ENCODE peak calls at places on chromosomes 11 and 22, in five cellular contexts. One of them, this sample, is unnamed.

GRCh38 chr11:12088047-12088481 is 22.3 kb upstream of the MICAL2 start:
- DNase-seq in heart right ventricle: peak
- DNase-seq in foreskin fibroblast: peak
- DNase-seq in WERI-Rb-1: peak
- DNase-seq in heart left ventricle: peak
- DNase-seq in this sample: peak

GRCh38 chr22:29022101-29022817 is 39.4 kb downstream of the C22orf31 start:
- DNase-seq in heart right ventricle: no peak
- DNase-seq in foreskin fibroblast: peak
- DNase-seq in WERI-Rb-1: no peak
- DNase-seq in heart left ventricle: no peak
- DNase-seq in this sample: no peak

GRCh38 chr11:75436806-75437205 is 3.8 kb upstream of the KLHL35 start:
- DNase-seq in heart right ventricle: no peak
- DNase-seq in foreskin fibroblast: no peak
- DNase-seq in WERI-Rb-1: no peak
- DNase-seq in heart left ventricle: no peak
- DNase-seq in this sample: no peak

GRCh38 chr11:77557553-77557952 is 32.2 kb upstream of the AQP11 start:
- DNase-seq in heart right ventricle: no peak
- DNase-seq in foreskin fibroblast: peak
- DNase-seq in WERI-Rb-1: peak
- DNase-seq in heart left ventricle: no peak
- DNase-seq in this sample: no peak

GRCh38 chr11:75491465-75491864 is 34.3 kb downstream of the GDPD5 start:
- DNase-seq in heart right ventricle: no peak
- DNase-seq in foreskin fibroblast: no peak
- DNase-seq in WERI-Rb-1: no peak
- DNase-seq in heart left ventricle: no peak
- DNase-seq in this sample: no peak

GRCh38 chr11:119345685-119346084 is 820 bp downstream of the MFRP start:
- DNase-seq in heart right ventricle: no peak
- DNase-seq in foreskin fibroblast: no peak
- DNase-seq in WERI-Rb-1: no peak
- DNase-seq in heart left ventricle: no peak
- DNase-seq in this sample: no peak

GRCh38 chr11:13287026-13287425 is 9.4 kb downstream of the BMAL1 start:
- DNase-seq in heart right ventricle: no peak
- DNase-seq in foreskin fibroblast: no peak
- DNase-seq in WERI-Rb-1: no peak
- DNase-seq in heart left ventricle: no peak
- DNase-seq in this sample: no peak

GRCh38 chr11:128956401-128957203 is 13.9 kb upstream of the TP53AIP1 start:
- DNase-seq in heart right ventricle: no peak
- DNase-seq in foreskin fibroblast: peak
- DNase-seq in WERI-Rb-1: peak
- DNase-seq in heart left ventricle: no peak
- DNase-seq in this sample: peak

GRCh38 chr11:45030778-45031177 is 80.1 kb upstream of the TP53I11 start:
- DNase-seq in heart right ventricle: no peak
- DNase-seq in foreskin fibroblast: no peak
- DNase-seq in WERI-Rb-1: no peak
- DNase-seq in heart left ventricle: no peak
- DNase-seq in this sample: no peak

GRCh38 chr11:128550967-128551522 is 36.3 kb downstream of the ETS1 start:
- DNase-seq in heart right ventricle: no peak
- DNase-seq in foreskin fibroblast: no peak
- DNase-seq in WERI-Rb-1: no peak
- DNase-seq in heart left ventricle: no peak
- DNase-seq in this sample: no peak

GRCh38 chr22:30873661-30874060 is 94.9 kb downstream of the MORC2 start:
- DNase-seq in heart right ventricle: peak
- DNase-seq in foreskin fibroblast: no peak
- DNase-seq in WERI-Rb-1: no peak
- DNase-seq in heart left ventricle: no peak
- DNase-seq in this sample: no peak

GRCh38 chr11:86988351-86988881 is 33.2 kb upstream of the FZD4 start:
- DNase-seq in heart right ventricle: no peak
- DNase-seq in foreskin fibroblast: no peak
- DNase-seq in WERI-Rb-1: no peak
- DNase-seq in heart left ventricle: no peak
- DNase-seq in this sample: no peak

GRCh38 chr11:13137778-13138400 is 128.8 kb downstream of the RASSF10 start:
- DNase-seq in heart right ventricle: no peak
- DNase-seq in foreskin fibroblast: peak
- DNase-seq in WERI-Rb-1: no peak
- DNase-seq in heart left ventricle: no peak
- DNase-seq in this sample: no peak

GRCh38 chr11:44963071-44963575 is 12.4 kb upstream of the TP53I11 start:
- DNase-seq in heart right ventricle: no peak
- DNase-seq in foreskin fibroblast: no peak
- DNase-seq in WERI-Rb-1: peak
- DNase-seq in heart left ventricle: no peak
- DNase-seq in this sample: no peak

GRCh38 chr11:72239849-72240460 is 4.0 kb downstream of the PHOX2A start:
- DNase-seq in heart right ventricle: peak
- DNase-seq in foreskin fibroblast: peak
- DNase-seq in WERI-Rb-1: no peak
- DNase-seq in heart left ventricle: no peak
- DNase-seq in this sample: peak

GRCh38 chr11:83438438-83438837 is 152.3 kb upstream of the CCDC90B start:
- DNase-seq in heart right ventricle: no peak
- DNase-seq in foreskin fibroblast: no peak
- DNase-seq in WERI-Rb-1: no peak
- DNase-seq in heart left ventricle: no peak
- DNase-seq in this sample: no peak

GRCh38 chr11:131993291-131993690 is 622.9 kb downstream of the NTM start:
- DNase-seq in heart right ventricle: no peak
- DNase-seq in foreskin fibroblast: peak
- DNase-seq in WERI-Rb-1: no peak
- DNase-seq in heart left ventricle: no peak
- DNase-seq in this sample: no peak

GRCh38 chr11:86896486-86896885 is 58.7 kb downstream of the FZD4 start:
- DNase-seq in heart right ventricle: no peak
- DNase-seq in foreskin fibroblast: peak
- DNase-seq in WERI-Rb-1: no peak
- DNase-seq in heart left ventricle: peak
- DNase-seq in this sample: no peak

GRCh38 chr22:25818541-25818940 is 76.6 kb downstream of the MYO18B start:
- DNase-seq in heart right ventricle: no peak
- DNase-seq in foreskin fibroblast: no peak
- DNase-seq in WERI-Rb-1: peak
- DNase-seq in heart left ventricle: no peak
- DNase-seq in this sample: no peak

GRCh38 chr11:5234390-5234834 is at the start of gene HBD:
- DNase-seq in heart right ventricle: no peak
- DNase-seq in foreskin fibroblast: no peak
- DNase-seq in WERI-Rb-1: no peak
- DNase-seq in heart left ventricle: no peak
- DNase-seq in this sample: no peak

GRCh38 chr11:12201016-12201985 is 90.9 kb downstream of the MICAL2 start:
- DNase-seq in heart right ventricle: peak
- DNase-seq in foreskin fibroblast: peak
- DNase-seq in WERI-Rb-1: no peak
- DNase-seq in heart left ventricle: peak
- DNase-seq in this sample: no peak

GRCh38 chr11:113721462-113722066 is 15.5 kb upstream of the TMPRSS5 start:
- DNase-seq in heart right ventricle: no peak
- DNase-seq in foreskin fibroblast: peak
- DNase-seq in WERI-Rb-1: no peak
- DNase-seq in heart left ventricle: no peak
- DNase-seq in this sample: no peak

GRCh38 chr11:87926250-87926970 is 248.8 kb downstream of the RAB38 start:
- DNase-seq in heart right ventricle: no peak
- DNase-seq in foreskin fibroblast: peak
- DNase-seq in WERI-Rb-1: peak
- DNase-seq in heart left ventricle: no peak
- DNase-seq in this sample: no peak

GRCh38 chr11:22084564-22084963 is 108.3 kb upstream of the ANO5 start:
- DNase-seq in heart right ventricle: no peak
- DNase-seq in foreskin fibroblast: no peak
- DNase-seq in WERI-Rb-1: no peak
- DNase-seq in heart left ventricle: no peak
- DNase-seq in this sample: no peak

GRCh38 chr11:86518211-86518610 is 143.5 kb downstream of the CCDC81 start:
- DNase-seq in heart right ventricle: no peak
- DNase-seq in foreskin fibroblast: no peak
- DNase-seq in WERI-Rb-1: no peak
- DNase-seq in heart left ventricle: no peak
- DNase-seq in this sample: no peak

GRCh38 chr11:108803781-108804180 is 138.9 kb downstream of the DDX10 start:
- DNase-seq in heart right ventricle: no peak
- DNase-seq in foreskin fibroblast: peak
- DNase-seq in WERI-Rb-1: no peak
- DNase-seq in heart left ventricle: no peak
- DNase-seq in this sample: no peak

GRCh38 chr11:102518296-102519094 is 12.1 kb downstream of the MMP7 start:
- DNase-seq in heart right ventricle: no peak
- DNase-seq in foreskin fibroblast: no peak
- DNase-seq in WERI-Rb-1: no peak
- DNase-seq in heart left ventricle: no peak
- DNase-seq in this sample: no peak

GRCh38 chr22:36776722-36777121 is 803 bp upstream of the IFT27 start:
- DNase-seq in heart right ventricle: no peak
- DNase-seq in foreskin fibroblast: no peak
- DNase-seq in WERI-Rb-1: no peak
- DNase-seq in heart left ventricle: no peak
- DNase-seq in this sample: no peak

DNA sequence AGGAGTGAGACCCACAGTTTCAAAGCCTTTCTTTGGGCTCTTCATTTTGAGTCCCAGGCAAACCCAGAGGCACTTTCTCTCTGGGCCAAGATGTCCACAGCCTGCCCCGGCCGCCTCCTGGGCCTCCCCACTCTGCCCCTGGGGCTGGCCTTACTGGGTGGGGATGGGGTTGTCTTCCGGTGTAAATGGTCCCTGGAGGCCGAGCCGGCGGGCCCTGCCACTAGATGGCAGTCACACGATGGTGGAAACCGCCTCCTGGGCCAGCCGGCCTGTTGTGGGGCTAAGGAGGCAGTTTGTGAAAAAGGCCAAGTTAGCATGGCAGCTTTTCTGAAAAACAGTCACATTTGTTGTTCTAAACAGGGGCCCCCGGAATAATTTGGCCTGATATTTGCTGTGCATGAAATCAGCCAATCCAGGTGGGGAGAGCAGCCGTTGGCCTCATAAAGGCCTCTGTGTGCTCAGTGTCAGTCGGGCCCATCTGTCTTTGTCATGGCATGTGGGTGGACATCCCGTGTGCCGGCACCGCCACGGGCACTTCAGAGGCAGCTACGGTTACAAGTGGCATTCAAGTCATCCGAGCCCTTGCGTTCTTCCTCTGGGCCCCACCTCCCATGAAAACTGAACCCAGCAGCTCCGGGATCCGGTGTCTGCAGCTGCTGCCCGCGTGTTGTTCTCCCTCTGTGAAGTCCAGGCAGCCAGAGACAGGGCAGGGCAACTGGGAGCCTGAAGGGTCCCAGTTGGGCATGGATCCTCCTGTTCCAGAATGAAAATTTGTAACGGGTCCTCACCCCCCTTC is 6.6 kb downstream of the MRPL23 start:
- DNase-seq in heart right ventricle: peak
- DNase-seq in foreskin fibroblast: no peak
- DNase-seq in WERI-Rb-1: no peak
- DNase-seq in heart left ventricle: peak
- DNase-seq in this sample: peak
- TF ChIP-seq CTCF in heart right ventricle: peak
- TF ChIP-seq CTCF in foreskin fibroblast: no peak
- TF ChIP-seq CTCF in WERI-Rb-1: no peak
- TF ChIP-seq CTCF in heart left ventricle: no peak
- TF ChIP-seq CTCF in this sample: no peak

GRCh38 chr22:49147617-49148175 is 680.0 kb downstream of the BRD1 start:
- DNase-seq in heart right ventricle: no peak
- DNase-seq in foreskin fibroblast: no peak
- DNase-seq in WERI-Rb-1: no peak
- DNase-seq in heart left ventricle: no peak
- DNase-seq in this sample: no peak

GRCh38 chr22:49148895-49149418 is 678.7 kb downstream of the BRD1 start:
- DNase-seq in heart right ventricle: no peak
- DNase-seq in foreskin fibroblast: no peak
- DNase-seq in WERI-Rb-1: no peak
- DNase-seq in heart left ventricle: no peak
- DNase-seq in this sample: no peak

GRCh38 chr22:49147171-49147570 is 680.5 kb downstream of the BRD1 start:
- DNase-seq in heart right ventricle: no peak
- DNase-seq in foreskin fibroblast: no peak
- DNase-seq in WERI-Rb-1: no peak
- DNase-seq in heart left ventricle: no peak
- DNase-seq in this sample: no peak

GRCh38 chr22:49143812-49144211 is 683.9 kb downstream of the BRD1 start:
- DNase-seq in heart right ventricle: no peak
- DNase-seq in foreskin fibroblast: no peak
- DNase-seq in WERI-Rb-1: no peak
- DNase-seq in heart left ventricle: no peak
- DNase-seq in this sample: no peak

DNA sequence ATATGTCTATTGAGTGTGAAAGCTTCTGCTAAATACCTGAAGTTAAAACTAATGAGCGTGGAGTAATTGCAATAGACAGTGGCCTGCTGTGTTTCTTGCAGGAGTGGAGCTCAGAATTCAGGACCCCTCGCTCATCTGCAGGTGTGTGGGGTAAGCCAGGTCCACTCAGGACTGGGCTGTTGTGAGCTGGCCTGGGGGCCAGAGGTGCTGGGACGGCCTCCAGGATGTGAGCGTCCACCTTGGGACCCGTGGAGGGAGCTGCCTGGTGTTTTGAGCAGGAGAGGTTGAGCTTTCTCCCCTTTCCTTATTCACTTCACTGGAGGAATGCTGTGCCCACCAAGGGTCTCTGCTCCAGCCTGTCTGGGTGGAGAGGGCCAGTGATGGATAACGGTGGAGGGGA is 681.2 kb downstream of the BRD1 start:
- DNase-seq in heart right ventricle: no peak
- DNase-seq in foreskin fibroblast: no peak
- DNase-seq in WERI-Rb-1: no peak
- DNase-seq in heart left ventricle: no peak
- DNase-seq in this sample: no peak
- TF ChIP-seq CTCF in heart right ventricle: no peak
- TF ChIP-seq CTCF in foreskin fibroblast: no peak
- TF ChIP-seq CTCF in WERI-Rb-1: no peak
- TF ChIP-seq CTCF in heart left ventricle: no peak
- TF ChIP-seq CTCF in this sample: no peak

DNA sequence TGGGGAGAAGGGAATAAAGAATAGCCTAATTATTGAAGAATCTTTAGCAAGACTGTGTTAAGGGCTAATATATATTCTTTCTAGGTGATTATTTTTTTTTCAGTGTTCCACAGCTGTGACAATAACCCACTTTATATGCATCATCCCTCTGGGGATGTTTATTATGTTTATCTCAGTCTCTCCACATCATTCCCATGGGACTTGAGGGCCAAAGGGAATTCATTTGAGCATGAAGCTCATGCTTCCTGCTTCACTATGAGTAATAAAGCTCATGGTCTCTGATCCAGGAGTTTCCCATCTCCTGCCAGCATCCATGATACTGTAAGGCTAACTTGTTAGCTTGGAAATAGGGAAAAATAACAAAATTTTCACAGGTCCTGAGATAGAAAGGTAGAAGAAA is 1888.4 kb downstream of the LRRC4C start:
- DNase-seq in heart right ventricle: no peak
- DNase-seq in foreskin fibroblast: no peak
- DNase-seq in WERI-Rb-1: no peak
- DNase-seq in heart left ventricle: no peak
- DNase-seq in this sample: no peak
- TF ChIP-seq CTCF in heart right ventricle: no peak
- TF ChIP-seq CTCF in foreskin fibroblast: no peak
- TF ChIP-seq CTCF in WERI-Rb-1: no peak
- TF ChIP-seq CTCF in heart left ventricle: no peak
- TF ChIP-seq CTCF in this sample: no peak

GRCh38 chr22:38239101-38239761 is 33.6 kb downstream of the TMEM184B start:
- DNase-seq in heart right ventricle: no peak
- DNase-seq in foreskin fibroblast: peak
- DNase-seq in WERI-Rb-1: no peak
- DNase-seq in heart left ventricle: no peak
- DNase-seq in this sample: peak
- TF ChIP-seq CTCF in heart right ventricle: peak
- TF ChIP-seq CTCF in foreskin fibroblast: peak
- TF ChIP-seq CTCF in WERI-Rb-1: no peak
- TF ChIP-seq CTCF in heart left ventricle: peak
- TF ChIP-seq CTCF in this sample: no peak